ENCODE peak calls at places on chromosomes 6 and 20, in nine cellular contexts. H is GDM1, E is amygdala, W is DMS79, I is nephron progenitor cell, G is cardiac fibroblast, B is endothelial cell of umbilical vein, C is stromal cell of bone marrow, K is dorsolateral prefrontal cortex. R is an unnamed sample.
A peak's percentile ranks its signal among the peaks of the same experiment; 100 is the strongest.

GRCh38 chr20:63103402-63104311 is 96.9 kb upstream of the BHLHE23 start:
- DNase-seq in H (no peak), E (no peak), W (no peak), I (no peak), G (peak; percentile 27), B (no peak), C (no peak), K (no peak), R (no peak)

GRCh38 chr6:12150812-12151432 is 138.8 kb downstream of the HIVEP1 start:
- DNase-seq in H (no peak), E (no peak), W (no peak), I (peak; percentile 46), G (peak; percentile 21), B (no peak), C (no peak), K (peak; percentile 46), R (no peak)

GRCh38 chr20:46970937-46971630 is 76.4 kb downstream of the EYA2 start:
- DNase-seq in H (no peak), E (no peak), W (no peak), I (peak; percentile 27), G (peak; percentile 82), B (peak; percentile 24), C (no peak), K (no peak), R (peak; percentile 39)

GRCh38 chr6:12605888-12606345 is 110.7 kb upstream of the PHACTR1 start:
- DNase-seq in H (peak; percentile 45), E (no peak), W (no peak), I (peak; percentile 51), G (peak; percentile 84), B (peak; percentile 81), C (peak; percentile 51), K (no peak), R (peak; percentile 49)

GRCh38 chr20:57667924-57668782 is 41.7 kb downstream of the PMEPA1 start:
- DNase-seq in H (no peak), E (no peak), W (no peak), I (no peak), G (no peak), B (no peak), C (no peak), K (no peak), R (no peak)

GRCh38 chr6:111204881-111205280 is 117.6 kb downstream of the SLC16A10 start:
- DNase-seq in H (no peak), E (no peak), W (no peak), I (no peak), G (no peak), B (no peak), C (no peak), K (no peak), R (no peak)

GRCh38 chr6:35327349-35328027 is 14.9 kb upstream of the PPARD start:
- DNase-seq in H (peak; percentile 65), E (no peak), W (peak; percentile 3), I (peak; percentile 58), G (peak; percentile 68), B (peak; percentile 58), C (no peak), K (no peak), R (peak; percentile 24)

GRCh38 chr20:61896058-61896961 is 169.4 kb downstream of the TAF4 start:
- DNase-seq in H (no peak), E (peak; percentile 21), W (peak; percentile 10), I (peak; percentile 77), G (peak; percentile 50), B (peak; percentile 22), C (peak; percentile 18), K (peak; percentile 49), R (no peak)